ENCODE peak calls at places on chromosomes 3 and 15, in eight cellular contexts. N is stimulated activated CD8-positive, alpha-beta memory T cell treated with anti-CD3 and anti-CD28 coated beads, Interleukin-4, amount 100 ng/mL, for 4 hours; F is T-helper 1 cell; Q is germinal center; B is endothelial cell of umbilical vein; A is activated CD4-positive, CD25-positive, alpha-beta regulatory T cell treated with anti-CD3 and anti-CD28 coated beads, Interleukin-2, amount 50 U/mL, for 72 hours; W is astrocyte; D is AG10803. E is an unnamed sample.

GRCh38 chr15:95162967-95163531 is 931.7 kb downstream of the MCTP2 start:
- DNase-seq in Q (no peak), W (peak; percentile 91), D (peak; percentile 87), A (no peak), N (no peak), F (no peak), B (peak; percentile 47), E (peak; percentile 86)

GRCh38 chr3:8371085-8371551 is 130.5 kb upstream of the LMCD1 start:
- DNase-seq in F (no peak), N (no peak), D (peak; percentile 62), B (no peak), W (peak; percentile 94), Q (no peak), A (no peak), E (peak; percentile 40)

GRCh38 chr3:5212625-5213573 is 25.4 kb downstream of the EDEM1 start:
- DNase-seq in D (no peak), B (no peak), F (no peak), Q (no peak), W (no peak), A (no peak), N (no peak), E (no peak)

GRCh38 chr3:138245026-138245425 is 57.9 kb downstream of the ARMC8 start:
- DNase-seq in F (no peak), B (no peak), A (no peak), D (no peak), N (no peak), Q (no peak), W (no peak), E (no peak)

GRCh38 chr3:101381809-101382208 is 61.4 kb upstream of the IMPG2 start:
- DNase-seq in D (peak; percentile 32), N (no peak), F (no peak), W (peak; percentile 22), A (no peak), Q (no peak), B (peak; percentile 40), E (no peak)

GRCh38 chr15:100559330-100559729 is 30.6 kb upstream of the CERS3 start:
- DNase-seq in Q (no peak), W (peak; percentile 9), B (no peak), F (no peak), A (no peak), D (peak; percentile 78), N (no peak), E (no peak)

GRCh38 chr3:155497930-155498647 is 204.6 kb upstream of the STRIT1 start:
- DNase-seq in W (peak; percentile 96), Q (no peak), N (no peak), A (no peak), D (peak; percentile 93), B (no peak), F (no peak), E (no peak)

GRCh38 chr3:187186801-187187421 is 10.4 kb upstream of the RTP1 start:
- DNase-seq in W (peak; percentile 98), N (no peak), F (no peak), A (no peak), Q (no peak), B (no peak), D (peak; percentile 67), E (peak; percentile 97)

GRCh38 chr3:37532168-37532567 is 329.5 kb upstream of the CTDSPL start:
- DNase-seq in B (no peak), A (no peak), N (no peak), Q (no peak), F (no peak), W (no peak), D (no peak), E (no peak)

GRCh38 chr3:170056710-170057454 is 19.1 kb downstream of the GPR160 start:
- DNase-seq in Q (peak; percentile 55), N (no peak), F (no peak), W (no peak), D (no peak), B (no peak), A (no peak), E (no peak)

GRCh38 chr3:159185443-159186050 is 383.7 kb downstream of the MFSD1 start:
- DNase-seq in W (no peak), Q (peak; percentile 16), D (no peak), B (no peak), F (no peak), A (no peak), N (no peak), E (no peak)

GRCh38 chr3:183975981-183976662 is 41.6 kb downstream of the ABCC5 start:
- DNase-seq in Q (no peak), D (no peak), F (no peak), B (no peak), A (no peak), W (peak; percentile 30), N (no peak), E (no peak)

GRCh38 chr3:133663569-133664313 is 2.0 kb upstream of the TOPBP1 start:
- DNase-seq in W (peak; percentile 27), A (no peak), N (no peak), Q (peak; percentile 63), F (peak; percentile 3), D (peak; percentile 48), B (peak; percentile 37), E (peak; percentile 4)

GRCh38 chr15:63501256-63502089 is 2.9 kb upstream of the USP3 start:
- DNase-seq in W (peak; percentile 90), Q (no peak), A (no peak), N (no peak), B (peak; percentile 72), F (peak; percentile 42), D (peak; percentile 93), E (peak; percentile 83)

GRCh38 chr3:69442771-69443197 is 56.9 kb upstream of the FRMD4B start:
- DNase-seq in A (no peak), B (no peak), Q (no peak), W (no peak), F (no peak), D (no peak), N (no peak), E (no peak)

GRCh38 chr3:8318002-8318649 is 183.5 kb upstream of the LMCD1 start:
- DNase-seq in W (peak; percentile 27), A (no peak), B (no peak), Q (no peak), D (peak; percentile 68), F (no peak), N (no peak), E (peak; percentile 61)

GRCh38 chr15:66844041-66844746 is 142.2 kb downstream of the SMAD6 start:
- DNase-seq in F (no peak), B (no peak), A (no peak), Q (no peak), N (no peak), W (no peak), D (no peak), E (no peak)

GRCh38 chr3:72088486-72089025 is 303.6 kb upstream of the PROK2 start:
- DNase-seq in A (no peak), W (no peak), N (no peak), F (no peak), Q (no peak), B (no peak), D (no peak), E (no peak)

GRCh38 chr15:91853968-91854943 is 748 bp downstream of the SLCO3A1 start:
- DNase-seq in Q (peak; percentile 58), F (no peak), W (no peak), A (peak; percentile 59), N (no peak), D (peak; percentile 17), B (no peak), E (peak; percentile 17)

GRCh38 chr3:187263270-187263669 is 28.3 kb downstream of the MASP1 start:
- DNase-seq in Q (no peak), N (no peak), F (no peak), W (peak; percentile 32), A (no peak), D (peak; percentile 36), B (peak; percentile 30), E (no peak)

GRCh38 chr3:144771401-144771870 is 799.8 kb downstream of the DIPK2A start:
- DNase-seq in B (peak; percentile 93), N (no peak), A (no peak), D (peak; percentile 76), Q (no peak), W (no peak), F (no peak), E (no peak)

GRCh38 chr3:125622381-125622788 is 27.1 kb upstream of the OSBPL11 start:
- DNase-seq in D (no peak), B (no peak), N (no peak), Q (no peak), F (no peak), W (no peak), A (no peak), E (no peak)

GRCh38 chr15:49155834-49156627 is 632 bp upstream of the COPS2 start:
- DNase-seq in F (no peak), N (no peak), W (peak; percentile 32), Q (no peak), B (peak; percentile 61), D (peak; percentile 25), A (no peak), E (peak; percentile 33)

GRCh38 chr15:63145426-63145825 is 11.9 kb downstream of the RPS27L start:
- DNase-seq in A (no peak), N (no peak), W (no peak), F (no peak), D (no peak), Q (no peak), B (no peak), E (no peak)

GRCh38 chr15:88913850-88914169 is 631 bp upstream of the MFGE8 start:
- DNase-seq in A (no peak), F (no peak), B (no peak), Q (no peak), D (no peak), N (no peak), W (no peak), E (no peak)

GRCh38 chr15:34271493-34271892 is 46.7 kb downstream of the EMC4 start:
- DNase-seq in Q (no peak), F (no peak), D (peak; percentile 70), A (no peak), N (no peak), W (peak; percentile 76), B (no peak), E (peak; percentile 67)

GRCh38 chr3:134078169-134078821 is 48.6 kb upstream of the SLCO2A1 start:
- DNase-seq in W (no peak), N (no peak), D (peak; percentile 72), B (no peak), F (no peak), A (no peak), Q (no peak), E (no peak)

GRCh38 chr15:81029416-81030367 is 29.0 kb downstream of the TLNRD1 start:
- DNase-seq in B (peak; percentile 65), F (no peak), Q (no peak), W (peak; percentile 18), N (no peak), D (peak; percentile 31), A (no peak), E (peak; percentile 80)

GRCh38 chr3:141600331-141600730 is 113.5 kb downstream of the RASA2 start:
- DNase-seq in B (no peak), A (no peak), D (no peak), F (no peak), Q (no peak), W (no peak), N (no peak), E (no peak)

GRCh38 chr3:49553690-49554634 is at the start of gene BSN:
- DNase-seq in D (peak; percentile 84), N (peak; percentile 80), F (peak; percentile 72), Q (peak; percentile 98), B (peak; percentile 92), A (peak; percentile 82), W (peak; percentile 52), E (peak; percentile 75)

GRCh38 chr3:9808345-9809037 is 1.6 kb upstream of the TTLL3 start:
- DNase-seq in B (peak; percentile 29), Q (peak; percentile 51), W (no peak), A (peak; percentile 47), D (peak; percentile 18), N (no peak), F (peak; percentile 36), E (peak; percentile 22)

GRCh38 chr15:99823346-99823745 is 90.1 kb upstream of the LYSMD4 start:
- DNase-seq in W (no peak), N (no peak), D (no peak), B (no peak), A (no peak), Q (no peak), F (no peak), E (no peak)

GRCh38 chr15:92817339-92817886 is 82.7 kb upstream of the CHD2 start:
- DNase-seq in B (no peak), D (no peak), N (no peak), F (no peak), A (no peak), W (no peak), Q (peak; percentile 63), E (no peak)

GRCh38 chr15:97520689-97521088 is 439.8 kb upstream of the ARRDC4 start:
- DNase-seq in W (no peak), A (no peak), F (no peak), Q (no peak), D (no peak), N (no peak), B (no peak), E (no peak)